ENCODE peak calls at places on chromosomes 11 and 22, in nine cellular contexts. A is progenitor cell of endocrine pancreas; U is osteocyte; E is coronary artery; S is prostate gland; L is colonic mucosa; K is C1 segment of cervical spinal cord; Z is activated naive CD8-positive, alpha-beta T cell treated with anti-CD3 and anti-CD28 coated beads, Interleukin-2, amount 10 ng/mL, durations not matched to agents 7 days and 5 days; Y is stimulated activated CD8-positive, alpha-beta memory T cell treated with anti-CD3 and anti-CD28 coated beads, Interleukin-15, amount 100 ng/mL, for 4 hours. Q is an unnamed sample.

GRCh38 chr11:58433638-58434203 is 5.8 kb upstream of the OR5B2 start:
- DNase-seq in A (no peak), K (no peak), L (no peak), Z (no peak), E (no peak), U (no peak), Y (no peak), S (no peak), Q (no peak)

GRCh38 chr11:17894929-17895658 is 117.8 kb downstream of the SERGEF start:
- DNase-seq in A (no peak), L (no peak), S (no peak), Y (no peak), E (no peak), Z (no peak), K (peak), U (no peak), Q (no peak)

GRCh38 chr11:28417601-28418323 is 309.6 kb downstream of the METTL15 start:
- DNase-seq in U (no peak), Z (no peak), Y (no peak), S (no peak), K (no peak), L (no peak), A (no peak), E (no peak), Q (no peak)

GRCh38 chr11:79561496-79561895 is 120.7 kb upstream of the TENM4 start:
- DNase-seq in L (no peak), U (no peak), S (no peak), E (no peak), Y (no peak), Z (no peak), K (no peak), A (no peak), Q (no peak)

GRCh38 chr11:108340958-108341357 is 118.1 kb downstream of the ATM start:
- DNase-seq in S (peak), U (no peak), E (no peak), A (no peak), K (no peak), Y (no peak), Z (no peak), L (no peak), Q (no peak)

GRCh38 chr11:62948765-62949320 is 27.7 kb upstream of the CHRM1 start:
- DNase-seq in A (no peak), E (no peak), S (no peak), L (no peak), Y (no peak), U (peak), Z (no peak), K (no peak), Q (no peak)

GRCh38 chr11:37849731-37850130 is 1251.7 kb upstream of the RAG2 start:
- DNase-seq in L (no peak), K (no peak), Z (no peak), U (no peak), A (no peak), Y (no peak), S (no peak), E (no peak), Q (no peak)

GRCh38 chr11:61671527-61671926 is 8.7 kb upstream of the DAGLA start:
- DNase-seq in Y (no peak), A (no peak), K (no peak), Z (no peak), L (peak), U (no peak), S (no peak), E (no peak), Q (peak)

GRCh38 chr22:31962392-31963113 is 18.2 kb downstream of the YWHAH start:
- DNase-seq in A (no peak), L (no peak), K (no peak), E (no peak), S (no peak), Z (no peak), U (no peak), Y (no peak), Q (no peak)

GRCh38 chr22:44802956-44803355 is 50.6 kb downstream of the ARHGAP8 start:
- DNase-seq in Y (no peak), L (no peak), Z (no peak), K (no peak), U (no peak), S (no peak), E (no peak), A (no peak), Q (no peak)

GRCh38 chr11:8389034-8389996 is 125.6 kb upstream of the LMO1 start:
- DNase-seq in U (no peak), L (no peak), K (peak), Y (no peak), A (no peak), Z (no peak), S (no peak), E (no peak), Q (no peak)

GRCh38 chr11:35541621-35542375 is 16.4 kb upstream of the PAMR1 start:
- DNase-seq in U (no peak), S (no peak), Y (no peak), A (no peak), Z (no peak), L (peak), K (no peak), E (no peak), Q (no peak)

GRCh38 chr11:70397983-70398833 is at the start of gene CTTN:
- DNase-seq in K (peak), U (peak), Z (peak), Y (peak), S (peak), E (peak), L (peak), A (peak), Q (peak)

GRCh38 chr11:68684385-68685356 is at the start of gene GAL:
- DNase-seq in Z (no peak), K (no peak), S (no peak), A (no peak), U (no peak), Y (no peak), E (no peak), L (no peak), Q (no peak)

GRCh38 chr11:126871792-126872191 is 128.8 kb downstream of the KIRREL3 start:
- DNase-seq in L (no peak), S (no peak), Z (no peak), U (no peak), K (no peak), A (no peak), E (no peak), Y (no peak), Q (no peak)

GRCh38 chr11:120116966-120117365 is 20.9 kb downstream of the TRIM29 start:
- DNase-seq in S (no peak), U (no peak), L (no peak), Y (no peak), E (no peak), A (no peak), Z (no peak), K (no peak), Q (no peak)

Q was measured in CD14-positive monocyte.